ENCODE peak calls at places on chromosomes 4 and X, in seven cellular contexts. One of them, this sample, is unnamed. For H3K27me3, the result is how much of the 10 kb centered on the place peaks cover.

GRCh38 chr4:76687730-76688441 is 210.1 kb downstream of the SOWAHB start:
- DNase-seq in PC-9: peak
- DNase-seq in DND-41: no peak
- DNase-seq in astrocyte: peak
- DNase-seq in suprapubic skin: no peak
- DNase-seq in stomach: no peak
- DNase-seq in psoas muscle: no peak
- DNase-seq in this sample: no peak

GRCh38 chr4:180059216-180059881 is 2183.9 kb upstream of the TENM3 start:
- DNase-seq in DND-41: peak
- DNase-seq in psoas muscle: peak
- DNase-seq in suprapubic skin: no peak
- DNase-seq in PC-9: no peak
- DNase-seq in stomach: no peak
- DNase-seq in astrocyte: peak
- DNase-seq in this sample: no peak

GRCh38 chrX:70664726-70665125 is 220.1 kb downstream of the DLG3 start:
- DNase-seq in suprapubic skin: no peak
- DNase-seq in PC-9: no peak
- DNase-seq in DND-41: no peak
- DNase-seq in stomach: no peak
- DNase-seq in psoas muscle: no peak
- DNase-seq in astrocyte: peak
- DNase-seq in this sample: no peak

GRCh38 chr4:72473434-72473900 is 95.6 kb downstream of the ADAMTS3 start:
- DNase-seq in PC-9: no peak
- DNase-seq in suprapubic skin: no peak
- DNase-seq in DND-41: no peak
- DNase-seq in stomach: no peak
- DNase-seq in psoas muscle: no peak
- DNase-seq in astrocyte: no peak
- DNase-seq in this sample: no peak

GRCh38 chr4:141759796-141760425 is 123.5 kb downstream of the IL15 start:
- DNase-seq in stomach: no peak
- DNase-seq in suprapubic skin: no peak
- DNase-seq in psoas muscle: no peak
- DNase-seq in DND-41: no peak
- DNase-seq in astrocyte: peak
- DNase-seq in PC-9: no peak
- DNase-seq in this sample: no peak

GRCh38 chrX:96929036-96929435 is 45.3 kb downstream of the RPA4 start:
- DNase-seq in DND-41: no peak
- DNase-seq in astrocyte: no peak
- DNase-seq in suprapubic skin: no peak
- DNase-seq in stomach: no peak
- DNase-seq in psoas muscle: no peak
- DNase-seq in PC-9: no peak
- DNase-seq in this sample: no peak

GRCh38 chr4:6119507-6120020 is 80.8 kb downstream of the JAKMIP1 start:
- DNase-seq in PC-9: no peak
- DNase-seq in stomach: no peak
- DNase-seq in suprapubic skin: no peak
- DNase-seq in psoas muscle: no peak
- DNase-seq in DND-41: no peak
- DNase-seq in astrocyte: no peak
- DNase-seq in this sample: no peak

GRCh38 chrX:9464435-9465371 is at the start of gene TBL1X:
- DNase-seq in DND-41: peak
- DNase-seq in stomach: peak
- DNase-seq in astrocyte: no peak
- DNase-seq in psoas muscle: peak
- DNase-seq in PC-9: no peak
- DNase-seq in suprapubic skin: peak
- DNase-seq in this sample: no peak

GRCh38 chr4:88027611-88028608 is 20.5 kb downstream of the PKD2 start:
- DNase-seq in psoas muscle: no peak
- DNase-seq in stomach: no peak
- DNase-seq in astrocyte: peak
- DNase-seq in PC-9: peak
- DNase-seq in suprapubic skin: no peak
- DNase-seq in DND-41: no peak
- DNase-seq in this sample: no peak

GRCh38 chr4:98662619-98663225 is 4.3 kb upstream of the TSPAN5 start:
- DNase-seq in suprapubic skin: no peak
- DNase-seq in psoas muscle: no peak
- DNase-seq in DND-41: no peak
- DNase-seq in stomach: no peak
- DNase-seq in astrocyte: peak
- DNase-seq in PC-9: peak
- DNase-seq in this sample: no peak

GRCh38 chr4:125572601-125573000 is 257.8 kb downstream of the FAT4 start:
- DNase-seq in psoas muscle: no peak
- DNase-seq in DND-41: peak
- DNase-seq in PC-9: no peak
- DNase-seq in astrocyte: no peak
- DNase-seq in stomach: no peak
- DNase-seq in suprapubic skin: no peak
- DNase-seq in this sample: no peak

GRCh38 chr4:105951198-105951597 is 55.9 kb downstream of the NPNT start:
- DNase-seq in PC-9: no peak
- DNase-seq in psoas muscle: no peak
- DNase-seq in DND-41: no peak
- DNase-seq in suprapubic skin: no peak
- DNase-seq in astrocyte: peak
- DNase-seq in stomach: no peak
- DNase-seq in this sample: no peak

GRCh38 chr4:11842620-11843263 is 414.0 kb upstream of the HS3ST1 start:
- DNase-seq in stomach: no peak
- DNase-seq in psoas muscle: no peak
- DNase-seq in PC-9: peak
- DNase-seq in suprapubic skin: no peak
- DNase-seq in DND-41: no peak
- DNase-seq in astrocyte: no peak
- DNase-seq in this sample: no peak

GRCh38 chr4:126718161-126718560 is 914.6 kb upstream of the INTU start:
- DNase-seq in PC-9: no peak
- DNase-seq in astrocyte: peak
- DNase-seq in DND-41: no peak
- DNase-seq in stomach: no peak
- DNase-seq in psoas muscle: no peak
- DNase-seq in suprapubic skin: no peak
- DNase-seq in this sample: no peak

GRCh38 chr4:93199492-93199891 is 629.1 kb upstream of the ATOH1 start:
- DNase-seq in stomach: no peak
- DNase-seq in astrocyte: peak
- DNase-seq in DND-41: no peak
- DNase-seq in suprapubic skin: no peak
- DNase-seq in psoas muscle: no peak
- DNase-seq in PC-9: no peak
- DNase-seq in this sample: no peak

GRCh38 chr4:59127748-59128147 is 2017.6 kb upstream of the IGFBP7 start:
- DNase-seq in DND-41: no peak
- DNase-seq in astrocyte: no peak
- DNase-seq in suprapubic skin: no peak
- DNase-seq in psoas muscle: no peak
- DNase-seq in PC-9: no peak
- DNase-seq in stomach: no peak
- DNase-seq in this sample: no peak

GRCh38 chrX:69263421-69263820 is 98.2 kb upstream of the PJA1 start:
- DNase-seq in suprapubic skin: no peak
- DNase-seq in DND-41: no peak
- DNase-seq in astrocyte: no peak
- DNase-seq in stomach: no peak
- DNase-seq in psoas muscle: no peak
- DNase-seq in PC-9: no peak
- DNase-seq in this sample: no peak

GRCh38 chrX:69262036-69262905 is 97.0 kb upstream of the PJA1 start:
- DNase-seq in astrocyte: peak
- DNase-seq in suprapubic skin: no peak
- DNase-seq in PC-9: no peak
- DNase-seq in DND-41: no peak
- DNase-seq in psoas muscle: no peak
- DNase-seq in stomach: no peak
- DNase-seq in this sample: no peak

GRCh38 chrX:69253821-69254220 is 88.6 kb upstream of the PJA1 start:
- DNase-seq in PC-9: no peak
- DNase-seq in astrocyte: no peak
- DNase-seq in DND-41: no peak
- DNase-seq in psoas muscle: no peak
- DNase-seq in stomach: no peak
- DNase-seq in suprapubic skin: no peak
- DNase-seq in this sample: no peak

GRCh38 chrX:69258893-69259292 is 93.6 kb upstream of the PJA1 start:
- DNase-seq in PC-9: no peak
- DNase-seq in psoas muscle: no peak
- DNase-seq in astrocyte: no peak
- DNase-seq in stomach: no peak
- DNase-seq in suprapubic skin: no peak
- DNase-seq in DND-41: no peak
- DNase-seq in this sample: no peak

DNA sequence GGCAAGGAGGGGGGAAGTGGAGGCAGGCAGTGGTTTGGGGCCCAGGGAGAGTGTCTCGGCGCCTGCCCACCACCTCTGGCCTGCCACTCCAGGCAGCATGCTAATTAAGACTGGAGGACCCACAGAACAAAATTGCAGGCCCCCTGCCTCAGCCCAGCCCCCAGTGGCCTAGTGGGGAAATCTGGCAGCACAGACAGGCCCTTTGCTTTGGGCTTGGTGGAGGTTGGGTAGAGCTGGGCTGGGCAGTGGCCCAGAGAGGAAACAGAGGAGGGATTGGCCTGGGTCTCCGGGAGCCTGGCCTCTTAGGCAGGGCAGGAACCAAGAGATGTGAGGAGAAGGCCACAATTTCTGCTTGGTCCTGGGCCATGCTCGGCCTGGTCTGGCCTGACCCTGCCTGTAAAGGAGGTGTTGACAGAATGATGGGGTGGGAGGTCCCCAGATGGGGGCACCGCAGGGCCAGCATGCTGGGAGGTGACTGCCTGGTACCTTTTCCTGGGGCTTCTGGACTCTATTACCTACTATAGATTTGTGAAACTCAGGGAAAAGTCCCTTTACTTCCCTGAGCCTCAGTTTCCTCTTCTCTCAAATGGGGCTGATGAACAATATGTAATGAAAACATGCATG is 92.4 kb upstream of the PJA1 start:
- DNase-seq in suprapubic skin: no peak
- DNase-seq in astrocyte: no peak
- DNase-seq in DND-41: no peak
- DNase-seq in psoas muscle: no peak
- DNase-seq in PC-9: no peak
- DNase-seq in stomach: no peak
- DNase-seq in this sample: no peak
- H3K27me3 ChIP-seq in suprapubic skin: under half
- H3K27me3 ChIP-seq in astrocyte: under half
- H3K27me3 ChIP-seq in DND-41: under half
- H3K27me3 ChIP-seq in psoas muscle: under half
- H3K27me3 ChIP-seq in PC-9: under half
- H3K27me3 ChIP-seq in stomach: under half
- H3K27me3 ChIP-seq in this sample: under half

GRCh38 chr4:25982962-25983361 is 68.9 kb downstream of the SMIM20 start:
- DNase-seq in psoas muscle: no peak
- DNase-seq in stomach: no peak
- DNase-seq in PC-9: no peak
- DNase-seq in DND-41: no peak
- DNase-seq in astrocyte: peak
- DNase-seq in suprapubic skin: no peak
- DNase-seq in this sample: no peak
- H3K27me3 ChIP-seq in psoas muscle: under half
- H3K27me3 ChIP-seq in stomach: under half
- H3K27me3 ChIP-seq in PC-9: under half
- H3K27me3 ChIP-seq in DND-41: under half
- H3K27me3 ChIP-seq in astrocyte: under half
- H3K27me3 ChIP-seq in suprapubic skin: under half
- H3K27me3 ChIP-seq in this sample: under half

GRCh38 chrX:69321006-69321655 is 155.9 kb upstream of the PJA1 start:
- DNase-seq in stomach: peak
- DNase-seq in astrocyte: no peak
- DNase-seq in suprapubic skin: no peak
- DNase-seq in PC-9: no peak
- DNase-seq in psoas muscle: no peak
- DNase-seq in DND-41: no peak
- DNase-seq in this sample: no peak
- H3K27me3 ChIP-seq in stomach: under half
- H3K27me3 ChIP-seq in astrocyte: under half
- H3K27me3 ChIP-seq in suprapubic skin: under half
- H3K27me3 ChIP-seq in PC-9: under half
- H3K27me3 ChIP-seq in psoas muscle: under half
- H3K27me3 ChIP-seq in DND-41: under half
- H3K27me3 ChIP-seq in this sample: under half

GRCh38 chr4:3612934-3613333 is 80.7 kb upstream of the LRPAP1 start:
- DNase-seq in stomach: no peak
- DNase-seq in psoas muscle: no peak
- DNase-seq in astrocyte: no peak
- DNase-seq in suprapubic skin: no peak
- DNase-seq in DND-41: no peak
- DNase-seq in PC-9: no peak
- DNase-seq in this sample: no peak
- H3K27me3 ChIP-seq in stomach: under half
- H3K27me3 ChIP-seq in psoas muscle: under half
- H3K27me3 ChIP-seq in astrocyte: under half
- H3K27me3 ChIP-seq in suprapubic skin: under half
- H3K27me3 ChIP-seq in DND-41: under half
- H3K27me3 ChIP-seq in PC-9: under half
- H3K27me3 ChIP-seq in this sample: under half

DNA sequence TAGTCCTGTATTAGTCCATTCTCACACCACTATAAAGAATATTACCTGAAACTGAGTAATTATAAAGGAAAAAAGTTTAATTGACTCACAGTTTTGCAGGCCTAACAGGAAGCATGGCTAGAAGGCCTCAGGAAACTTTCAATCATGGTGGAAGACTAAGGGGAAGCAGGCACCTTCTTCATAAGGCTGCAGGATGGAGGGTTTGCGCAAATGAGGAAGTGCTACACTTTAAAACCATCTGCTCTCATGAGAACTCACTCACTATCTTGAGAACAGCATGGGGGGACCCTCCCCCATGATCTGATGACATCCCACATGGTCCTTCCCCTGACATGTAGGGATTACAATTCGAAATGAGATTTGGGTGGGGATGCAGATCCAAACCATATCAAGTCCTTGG is 12.1 kb upstream of the MAGEA11 start:
- DNase-seq in suprapubic skin: no peak
- DNase-seq in DND-41: no peak
- DNase-seq in astrocyte: no peak
- DNase-seq in stomach: no peak
- DNase-seq in PC-9: no peak
- DNase-seq in psoas muscle: no peak
- DNase-seq in this sample: no peak
- H3K27me3 ChIP-seq in suprapubic skin: under half
- H3K27me3 ChIP-seq in DND-41: under half
- H3K27me3 ChIP-seq in astrocyte: under half
- H3K27me3 ChIP-seq in stomach: under half
- H3K27me3 ChIP-seq in PC-9: under half
- H3K27me3 ChIP-seq in psoas muscle: under half
- H3K27me3 ChIP-seq in this sample: under half

This sample was measured in thoracic aorta.